ENCODE peak calls at places on chromosomes 7 and 10, in seven cellular contexts. K is IMR-90, O is fibroblast of lung, L is body of pancreas, N is Caco-2, W is GM06990, I is esophagus squamous epithelium. D is an unnamed sample.

GRCh38 chr7:71173955-71174354 is 42.0 kb downstream of the GALNT17 start:
- DNase-seq in K (no peak), O (no peak), L (peak), N (no peak), W (no peak), I (no peak), D (no peak)

GRCh38 chr7:80611779-80612178 is 26.7 kb upstream of the CD36 start:
- DNase-seq in K (peak), O (peak), L (peak), N (no peak), W (no peak), I (no peak), D (no peak)

GRCh38 chr10:13485623-13486022 is 43.2 kb downstream of the BEND7 start:
- DNase-seq in K (no peak), O (no peak), L (no peak), N (no peak), W (no peak), I (no peak), D (no peak)

GRCh38 chr10:11017575-11018425 is at the start of gene CELF2:
- DNase-seq in K (no peak), O (peak), L (peak), N (peak), W (peak), I (no peak), D (peak)

GRCh38 chr7:1567082-1567771 is 2.6 kb downstream of the PSMG3 start:
- DNase-seq in K (peak), O (peak), L (no peak), N (no peak), W (no peak), I (no peak), D (no peak)

GRCh38 chr10:116470071-116470470 is 42.4 kb downstream of the PNLIPRP3 start:
- DNase-seq in K (no peak), O (peak), L (no peak), N (no peak), W (no peak), I (no peak), D (no peak)

GRCh38 chr10:69874464-69874863 is 72.8 kb downstream of the COL13A1 start:
- DNase-seq in K (peak), O (peak), L (no peak), N (no peak), W (no peak), I (no peak), D (no peak)

GRCh38 chr7:83751217-83751616 is 102.3 kb upstream of the SEMA3E start:
- DNase-seq in K (no peak), O (peak), L (no peak), N (no peak), W (no peak), I (no peak), D (no peak)

GRCh38 chr7:80900583-80901576 is 18.0 kb downstream of the SEMA3C start:
- DNase-seq in K (peak), O (peak), L (no peak), N (no peak), W (no peak), I (no peak), D (no peak)

GRCh38 chr7:101846006-101846405 is 28.6 kb downstream of the CUX1 start:
- DNase-seq in K (no peak), O (no peak), L (no peak), N (no peak), W (no peak), I (no peak), D (no peak)

GRCh38 chr7:2046581-2047271 is 186.0 kb downstream of the MAD1L1 start:
- DNase-seq in K (no peak), O (no peak), L (no peak), N (no peak), W (no peak), I (no peak), D (no peak)

GRCh38 chr10:42827201-42827600 is 44.6 kb downstream of the BMS1 start:
- DNase-seq in K (no peak), O (no peak), L (no peak), N (no peak), W (no peak), I (no peak), D (no peak)
- TF ChIP-seq CTCF in K (no peak), O (peak), L (no peak), N (peak), W (no peak), I (no peak), D (no peak)

DNA sequence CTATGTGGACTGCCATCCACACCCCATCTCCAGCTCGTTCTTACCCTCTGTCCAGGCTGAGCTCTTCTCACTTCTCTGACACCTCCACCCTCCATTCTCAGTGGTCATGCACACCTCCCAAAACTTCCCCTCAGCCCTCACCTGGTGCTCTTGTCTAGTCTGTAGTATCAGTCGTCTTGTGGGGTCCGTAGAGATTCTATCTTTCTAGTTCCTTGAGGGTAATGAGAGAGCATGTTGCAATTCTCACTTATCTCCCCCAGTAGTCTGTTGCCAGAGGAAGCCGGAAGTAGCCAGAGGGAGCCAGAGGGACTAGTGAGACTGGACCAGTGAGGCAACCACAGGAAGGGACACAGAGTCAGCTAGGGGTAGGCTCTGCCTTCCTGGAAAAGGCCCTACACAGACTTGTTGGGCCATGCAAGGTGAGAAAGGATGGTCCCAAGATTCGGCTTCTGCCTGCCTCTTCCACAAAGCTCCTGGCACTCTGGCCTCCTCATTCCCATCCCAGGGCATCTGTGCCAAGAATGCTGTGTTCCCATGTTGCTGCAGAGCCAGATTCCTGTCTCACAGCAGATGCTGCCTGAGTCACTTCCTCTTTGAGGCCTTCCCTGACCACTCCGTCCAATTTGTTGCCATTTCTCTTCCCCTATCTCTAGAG is 50.6 kb upstream of the DUSP5 start:
- DNase-seq in K (peak), O (peak), L (peak), N (no peak), W (no peak), I (no peak), D (peak)
- TF ChIP-seq CTCF in K (no peak), O (peak), L (no peak), N (peak), W (no peak), I (no peak), D (no peak)

GRCh38 chr10:16811292-16811691 is 5.9 kb downstream of the RSU1 start:
- DNase-seq in K (no peak), O (no peak), L (no peak), N (no peak), W (no peak), I (no peak), D (no peak)

GRCh38 chr10:16814081-16814480 is 3.1 kb downstream of the RSU1 start:
- DNase-seq in K (no peak), O (no peak), L (no peak), N (no peak), W (no peak), I (no peak), D (no peak)

GRCh38 chr10:16804123-16804522 is 13.1 kb downstream of the RSU1 start:
- DNase-seq in K (no peak), O (no peak), L (no peak), N (no peak), W (no peak), I (no peak), D (no peak)

GRCh38 chr10:16811765-16812164 is 5.5 kb downstream of the RSU1 start:
- DNase-seq in K (no peak), O (no peak), L (no peak), N (no peak), W (no peak), I (no peak), D (no peak)

GRCh38 chr10:16809074-16809718 is 8.0 kb downstream of the RSU1 start:
- DNase-seq in K (peak), O (peak), L (peak), N (peak), W (no peak), I (no peak), D (no peak)
- TF ChIP-seq CTCF in K (peak), O (peak), L (peak), N (peak), W (peak), I (peak), D (peak)

GRCh38 chr7:54153462-54153861 is 388.7 kb upstream of the VSTM2A start:
- DNase-seq in K (no peak), O (no peak), L (no peak), N (no peak), W (no peak), I (no peak), D (no peak)
- TF ChIP-seq CTCF in K (no peak), O (no peak), L (no peak), N (no peak), W (no peak), I (no peak), D (no peak)

GRCh38 chr10:3423411-3423810 is 250.8 kb upstream of the PITRM1 start:
- DNase-seq in K (no peak), O (no peak), L (no peak), N (no peak), W (no peak), I (no peak), D (no peak)
- TF ChIP-seq CTCF in K (no peak), O (no peak), L (no peak), N (no peak), W (no peak), I (no peak), D (no peak)

GRCh38 chr7:91098566-91098965 is 165.7 kb upstream of the FZD1 start:
- DNase-seq in K (peak), O (peak), L (no peak), N (no peak), W (no peak), I (no peak), D (no peak)
- TF ChIP-seq CTCF in K (no peak), O (no peak), L (no peak), N (no peak), W (no peak), I (no peak), D (no peak)

GRCh38 chr7:155375337-155376277 is 77.9 kb downstream of the INSIG1 start:
- DNase-seq in K (no peak), O (no peak), L (no peak), N (no peak), W (no peak), I (no peak), D (no peak)
- TF ChIP-seq CTCF in K (no peak), O (no peak), L (no peak), N (no peak), W (no peak), I (no peak), D (no peak)

DNA sequence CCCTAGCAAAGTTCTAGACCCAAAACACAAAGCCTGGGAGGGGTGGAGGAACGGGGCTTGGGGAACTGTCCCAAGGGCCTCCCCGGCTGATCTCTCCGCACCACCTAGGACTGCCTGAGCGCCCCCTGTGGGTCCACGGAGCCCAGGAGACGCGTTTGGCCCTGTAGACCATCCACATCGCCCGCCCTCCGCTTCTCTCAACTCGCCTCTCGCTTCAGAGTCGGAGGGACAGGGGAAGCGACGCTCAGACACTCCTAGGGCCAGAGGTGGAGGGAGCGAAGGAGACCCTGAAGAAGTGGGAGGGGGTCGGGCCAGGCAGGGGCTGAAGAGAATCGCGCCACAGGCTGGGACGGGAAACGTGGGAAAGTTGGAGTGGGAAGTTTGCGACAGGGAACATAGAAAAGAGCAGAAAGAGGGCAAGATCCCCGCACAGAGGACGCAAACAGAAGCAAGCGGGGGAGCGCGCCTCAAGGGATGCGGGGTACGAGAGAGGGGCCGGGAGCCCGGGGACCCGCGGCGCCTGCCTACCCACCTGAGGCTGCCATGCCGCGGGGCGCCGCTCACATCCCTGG is 378 bp downstream of the PIK3AP1 start:
- DNase-seq in K (no peak), O (peak), L (peak), N (peak), W (peak), I (peak), D (peak)
- TF ChIP-seq CTCF in K (peak), O (peak), L (peak), N (peak), W (peak), I (peak), D (peak)

GRCh38 chr10:18955041-18955440 is 93.6 kb upstream of the MALRD1 start:
- DNase-seq in K (peak), O (no peak), L (no peak), N (no peak), W (no peak), I (no peak), D (no peak)

GRCh38 chr10:18949391-18949790 is 99.2 kb upstream of the MALRD1 start:
- DNase-seq in K (peak), O (peak), L (no peak), N (no peak), W (no peak), I (no peak), D (no peak)
- TF ChIP-seq CTCF in K (no peak), O (no peak), L (no peak), N (no peak), W (no peak), I (no peak), D (no peak)

GRCh38 chr7:143494622-143495021 is 16.9 kb downstream of the TAS2R41 start:
- DNase-seq in K (peak), O (peak), L (no peak), N (no peak), W (no peak), I (no peak), D (no peak)
- TF ChIP-seq CTCF in K (peak), O (no peak), L (no peak), N (no peak), W (no peak), I (peak), D (no peak)